ENCODE peak calls at places on chromosomes 12 and 14, in four cellular contexts. Z is astrocyte of the spinal cord, H is endodermal cell, L is spleen. I is an unnamed sample.
A peak's percentile ranks its signal among the peaks of the same experiment; 100 is the strongest.

GRCh38 chr12:106754331-106754730 is 20.2 kb upstream of the RIC8B start:
- DNase-seq in H (no peak), Z (no peak), L (no peak), I (no peak)

GRCh38 chr14:24273422-24273998 is 2.1 kb upstream of the RABGGTA start:
- DNase-seq in H (no peak), Z (no peak), L (no peak), I (no peak)

GRCh38 chr14:70919774-70920173 is 12.5 kb downstream of the PCNX1 start:
- DNase-seq in Z (peak; percentile 56), H (no peak), L (no peak), I (no peak)

GRCh38 chr12:106769078-106769477 is 5.4 kb upstream of the RIC8B start:
- DNase-seq in Z (peak; percentile 59), L (no peak), H (peak; percentile 86), I (peak; percentile 76)

GRCh38 chr12:131690320-131690719 is 20.6 kb upstream of the SFSWAP start:
- DNase-seq in L (no peak), Z (no peak), H (peak; percentile 33), I (no peak)

GRCh38 chr14:95875831-95876768 is 532 bp upstream of the TUNAR start:
- DNase-seq in H (peak; percentile 82), L (no peak), Z (no peak), I (no peak)

GRCh38 chr12:52494518-52494917 is 1.5 kb upstream of the KRT6A start:
- DNase-seq in H (no peak), L (no peak), Z (no peak), I (no peak)

GRCh38 chr14:73173092-73173735 is 36.9 kb downstream of the PSEN1 start:
- DNase-seq in L (no peak), H (no peak), Z (peak; percentile 68), I (peak; percentile 59)

GRCh38 chr14:93949511-93950075 is 22.4 kb downstream of the FAM181A start:
- DNase-seq in H (no peak), L (no peak), Z (peak; percentile 62), I (no peak)

GRCh38 chr12:85642288-85642687 is 193.9 kb downstream of the RASSF9 start:
- DNase-seq in H (no peak), L (no peak), Z (no peak), I (no peak)

GRCh38 chr14:52025310-52025709 is 36.0 kb downstream of the RTRAF start:
- DNase-seq in L (no peak), H (no peak), Z (peak; percentile 95), I (peak; percentile 81)

GRCh38 chr12:47071241-47071852 is 8.1 kb upstream of the PCED1B start:
- DNase-seq in Z (no peak), L (no peak), H (peak; percentile 81), I (no peak)

GRCh38 chr14:67269338-67270060 is 28.3 kb downstream of the PALS1 start:
- DNase-seq in Z (peak; percentile 81), H (no peak), L (no peak), I (peak; percentile 51)

GRCh38 chr14:105927094-105927475 is 400.7 kb downstream of the TMEM121 start:
- DNase-seq in L (peak; percentile 67), H (no peak), Z (no peak), I (no peak)

GRCh38 chr14:55073856-55074255 is 22.4 kb downstream of the MAPK1IP1L start:
- DNase-seq in H (no peak), L (no peak), Z (peak; percentile 84), I (peak; percentile 86)

GRCh38 chr12:94147991-94148840 is at the start of gene PLXNC1:
- DNase-seq in L (peak; percentile 96), H (peak; percentile 88), Z (peak; percentile 27), I (no peak)

GRCh38 chr14:73468808-73469386 is 10.6 kb upstream of the NUMB start:
- DNase-seq in Z (no peak), L (no peak), H (no peak), I (no peak)

GRCh38 chr14:73741876-73742519 is 27.8 kb upstream of the PNMA1 start:
- DNase-seq in Z (peak; percentile 20), L (peak; percentile 79), H (peak; percentile 71), I (no peak)

GRCh38 chr12:105659355-105660075 is 329.0 kb downstream of the C12orf75 start:
- DNase-seq in Z (peak; percentile 31), L (no peak), H (no peak), I (no peak)

GRCh38 chr12:77031745-77032144 is 33.6 kb downstream of the E2F7 start:
- DNase-seq in H (no peak), Z (peak; percentile 72), L (no peak), I (no peak)

GRCh38 chr12:112025808-112026375 is 12.7 kb downstream of the ERP29 start:
- DNase-seq in H (no peak), Z (no peak), L (no peak), I (no peak)

GRCh38 chr12:66665416-66665815 is 13.5 kb downstream of the GRIP1 start:
- DNase-seq in L (no peak), H (no peak), Z (no peak), I (no peak)

GRCh38 chr14:100898465-100898864 is 5.1 kb downstream of the RTL1 start:
- DNase-seq in L (peak; percentile 45), Z (no peak), H (peak; percentile 33), I (no peak)

GRCh38 chr12:95277139-95277538 is 59.5 kb downstream of the VEZT start:
- DNase-seq in Z (peak; percentile 90), H (no peak), L (no peak), I (peak; percentile 72)

GRCh38 chr12:21906919-21907642 is 34.1 kb downstream of the ABCC9 start:
- DNase-seq in L (no peak), H (no peak), Z (no peak), I (no peak)

GRCh38 chr12:12612403-12612802 is 727 bp downstream of the CREBL2 start:
- DNase-seq in L (no peak), Z (peak; percentile 78), H (no peak), I (peak; percentile 72)

GRCh38 chr12:13100882-13101769 is 2.3 kb downstream of the GSG1 start:
- DNase-seq in Z (peak; percentile 94), H (peak; percentile 97), L (peak; percentile 98), I (peak; percentile 49)

GRCh38 chr12:47757840-47758583 is 668 bp downstream of the RAPGEF3 start:
- DNase-seq in Z (no peak), L (peak; percentile 86), H (peak; percentile 90), I (no peak)

GRCh38 chr12:115437061-115437567 is 753.1 kb upstream of the TBX3 start:
- DNase-seq in H (no peak), L (no peak), Z (no peak), I (no peak)

GRCh38 chr14:70896317-70896716 is 10.9 kb upstream of the PCNX1 start:
- DNase-seq in H (no peak), L (no peak), Z (no peak), I (no peak)

GRCh38 chr14:94128216-94128839 is 1.1 kb downstream of the IFI27L2 start:
- DNase-seq in L (no peak), Z (no peak), H (peak; percentile 20), I (no peak)

GRCh38 chr12:10722502-10722904 is 620 bp downstream of the YBX3 start:
- DNase-seq in Z (peak; percentile 67), H (peak; percentile 87), L (peak; percentile 86), I (no peak)

GRCh38 chr12:27549231-27549800 is 25.3 kb downstream of the PPFIBP1 start:
- DNase-seq in L (no peak), H (no peak), Z (peak; percentile 83), I (peak; percentile 39)

GRCh38 chr12:60225216-60226000 is 629.6 kb downstream of the SLC16A7 start:
- DNase-seq in H (no peak), L (no peak), Z (no peak), I (no peak)

GRCh38 chr12:93645702-93646101 is 31.5 kb upstream of the CRADD start:
- DNase-seq in Z (peak; percentile 63), H (no peak), L (no peak), I (peak; percentile 53)

GRCh38 chr14:97602438-97603117 is 805.4 kb downstream of the VRK1 start:
- DNase-seq in L (peak; percentile 82), Z (no peak), H (no peak), I (no peak)

GRCh38 chr14:69355955-69356321 is 42.2 kb downstream of the ERH start:
- DNase-seq in H (no peak), L (no peak), Z (peak; percentile 68), I (peak; percentile 45)

GRCh38 chr12:65505321-65506121 is 227.0 kb downstream of the MSRB3 start:
- DNase-seq in Z (no peak), H (no peak), L (no peak), I (no peak)

GRCh38 chr12:14322403-14322802 is 43.1 kb upstream of the ATF7IP start:
- DNase-seq in Z (no peak), L (no peak), H (no peak), I (no peak)

GRCh38 chr12:56348776-56349175 is 10.1 kb downstream of the IL23A start:
- DNase-seq in H (no peak), Z (no peak), L (peak; percentile 24), I (no peak)

GRCh38 chr12:56351325-56351724 is 8.6 kb downstream of the STAT2 start:
- DNase-seq in L (no peak), H (no peak), Z (no peak), I (no peak)

GRCh38 chr12:56350662-56351061 is 9.2 kb downstream of the STAT2 start:
- DNase-seq in Z (no peak), L (peak; percentile 19), H (no peak), I (no peak)

DNA sequence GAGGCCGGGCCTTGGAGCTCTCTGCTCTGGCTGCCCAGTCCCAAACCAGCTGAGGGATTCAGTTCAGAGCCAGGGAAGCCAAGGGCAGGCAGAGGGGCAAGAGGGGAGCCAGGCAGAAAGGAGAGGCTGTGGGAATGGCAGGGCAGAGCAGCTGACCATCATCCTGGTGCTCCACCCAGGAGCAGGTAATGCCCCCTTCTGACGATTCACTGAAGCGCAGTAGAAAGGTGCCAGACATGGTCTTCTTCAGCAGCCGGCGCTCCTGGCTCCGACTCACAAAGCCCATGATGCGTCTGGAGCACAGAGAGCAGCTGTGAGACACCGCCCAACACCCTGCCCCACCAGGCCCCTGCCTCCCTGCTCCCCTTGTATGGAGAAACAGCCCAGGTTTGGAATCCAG is 8.0 kb downstream of the IL23A start:
- DNase-seq in Z (no peak), L (peak; percentile 51), H (peak; percentile 86), I (no peak)
- TF ChIP-seq CTCF in Z (no peak), L (no peak), H (peak; percentile 56), I (no peak)

GRCh38 chr12:56601503-56601902 is 28.6 kb downstream of the BAZ2A start:
- DNase-seq in H (peak; percentile 80), Z (no peak), L (no peak), I (no peak)
- TF ChIP-seq CTCF in H (peak; percentile 49), Z (peak; percentile 4), L (peak; percentile 14), I (peak; percentile 13)

DNA sequence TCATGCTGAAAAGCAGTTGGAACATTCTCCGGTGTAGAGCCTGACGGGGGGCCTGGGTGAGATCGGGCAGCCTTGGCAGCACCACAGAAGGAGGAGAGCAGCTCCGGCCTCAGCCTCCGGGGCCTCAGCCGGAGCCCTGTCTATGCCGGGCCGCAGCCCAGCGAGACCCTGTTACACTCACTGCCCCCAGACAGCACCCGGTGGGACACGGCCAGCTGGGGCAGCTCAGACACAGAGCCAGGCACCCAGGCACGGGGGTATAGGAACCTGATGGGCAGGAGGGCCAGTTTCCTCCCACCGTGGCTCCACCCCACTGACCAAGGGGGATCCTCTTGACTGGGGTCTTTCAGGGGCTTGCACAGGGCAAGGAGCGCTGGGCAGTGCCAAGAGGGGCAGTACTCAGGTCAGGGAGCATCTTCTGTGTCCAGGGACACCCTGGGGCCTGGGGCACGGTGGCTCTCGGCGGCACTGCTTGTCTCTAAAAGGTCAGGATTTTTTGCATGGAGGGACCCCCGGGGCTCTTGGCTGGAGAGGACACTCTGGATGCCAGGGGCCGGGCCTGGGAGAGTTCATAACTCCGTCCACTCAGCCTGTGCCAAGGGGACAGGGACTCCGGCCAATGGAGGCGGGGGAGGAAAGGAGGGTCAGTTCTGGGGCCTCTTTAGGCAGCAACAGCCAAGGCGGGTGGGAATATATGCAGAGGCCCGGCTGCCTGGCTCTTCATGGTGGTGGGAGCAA is 9.4 kb downstream of the INF2 start:
- DNase-seq in H (no peak), L (no peak), Z (no peak), I (no peak)
- TF ChIP-seq CTCF in H (no peak), L (no peak), Z (no peak), I (no peak)

GRCh38 chr12:54017027-54017788 is 8.4 kb downstream of the HOXC8 start:
- DNase-seq in L (no peak), H (peak; percentile 76), Z (no peak), I (no peak)
- TF ChIP-seq CTCF in L (no peak), H (peak; percentile 16), Z (peak; percentile 12), I (no peak)